ENCODE peak calls at places on chromosomes 13 and 19, in nine cellular contexts. One of them, this sample, is unnamed.

GRCh38 chr19:1016647-1017114 is 4.2 kb downstream of the TMEM259 start:
- DNase-seq in GM10248: no peak
- DNase-seq in COR-L47: no peak
- DNase-seq in stimulated activated CD4-positive, alpha-beta T cell treated with anti-CD3 and anti-CD28 coated beads, Interleukin-12 subunit alpha, Interleukin-12 subunit beta, amount 100 ng/mL, for 4 hours: no peak
- DNase-seq in activated naive CD8-positive, alpha-beta T cell treated with anti-CD3 and anti-CD28 coated beads for 36 hours: no peak
- DNase-seq in glomerular endothelial cell: no peak
- DNase-seq in breast epithelium: no peak
- DNase-seq in ureter: no peak
- DNase-seq in HTR-8/SVneo: no peak
- DNase-seq in this sample: no peak

GRCh38 chr13:74556002-74556551 is 421.9 kb upstream of the KLF12 start:
- DNase-seq in breast epithelium: no peak
- DNase-seq in glomerular endothelial cell: no peak
- DNase-seq in GM10248: no peak
- DNase-seq in HTR-8/SVneo: no peak
- DNase-seq in activated naive CD8-positive, alpha-beta T cell treated with anti-CD3 and anti-CD28 coated beads for 36 hours: no peak
- DNase-seq in ureter: no peak
- DNase-seq in stimulated activated CD4-positive, alpha-beta T cell treated with anti-CD3 and anti-CD28 coated beads, Interleukin-12 subunit alpha, Interleukin-12 subunit beta, amount 100 ng/mL, for 4 hours: no peak
- DNase-seq in COR-L47: no peak
- DNase-seq in this sample: no peak

GRCh38 chr13:25860862-25861261 is 191.0 kb downstream of the SHISA2 start:
- DNase-seq in glomerular endothelial cell: no peak
- DNase-seq in HTR-8/SVneo: peak
- DNase-seq in COR-L47: no peak
- DNase-seq in GM10248: no peak
- DNase-seq in stimulated activated CD4-positive, alpha-beta T cell treated with anti-CD3 and anti-CD28 coated beads, Interleukin-12 subunit alpha, Interleukin-12 subunit beta, amount 100 ng/mL, for 4 hours: no peak
- DNase-seq in ureter: no peak
- DNase-seq in activated naive CD8-positive, alpha-beta T cell treated with anti-CD3 and anti-CD28 coated beads for 36 hours: no peak
- DNase-seq in breast epithelium: no peak
- DNase-seq in this sample: no peak

GRCh38 chr19:35460608-35461007 is 12.6 kb downstream of the FFAR2 start:
- DNase-seq in COR-L47: no peak
- DNase-seq in stimulated activated CD4-positive, alpha-beta T cell treated with anti-CD3 and anti-CD28 coated beads, Interleukin-12 subunit alpha, Interleukin-12 subunit beta, amount 100 ng/mL, for 4 hours: no peak
- DNase-seq in HTR-8/SVneo: no peak
- DNase-seq in GM10248: no peak
- DNase-seq in ureter: no peak
- DNase-seq in glomerular endothelial cell: no peak
- DNase-seq in activated naive CD8-positive, alpha-beta T cell treated with anti-CD3 and anti-CD28 coated beads for 36 hours: no peak
- DNase-seq in breast epithelium: no peak
- DNase-seq in this sample: no peak

GRCh38 chr13:49063526-49063925 is 87.8 kb downstream of the FNDC3A start:
- DNase-seq in breast epithelium: no peak
- DNase-seq in activated naive CD8-positive, alpha-beta T cell treated with anti-CD3 and anti-CD28 coated beads for 36 hours: no peak
- DNase-seq in COR-L47: no peak
- DNase-seq in stimulated activated CD4-positive, alpha-beta T cell treated with anti-CD3 and anti-CD28 coated beads, Interleukin-12 subunit alpha, Interleukin-12 subunit beta, amount 100 ng/mL, for 4 hours: no peak
- DNase-seq in glomerular endothelial cell: no peak
- DNase-seq in ureter: no peak
- DNase-seq in HTR-8/SVneo: no peak
- DNase-seq in GM10248: no peak
- DNase-seq in this sample: no peak

GRCh38 chr19:16615788-16616187 is 12.2 kb downstream of the MED26 start:
- DNase-seq in glomerular endothelial cell: no peak
- DNase-seq in breast epithelium: no peak
- DNase-seq in stimulated activated CD4-positive, alpha-beta T cell treated with anti-CD3 and anti-CD28 coated beads, Interleukin-12 subunit alpha, Interleukin-12 subunit beta, amount 100 ng/mL, for 4 hours: no peak
- DNase-seq in ureter: no peak
- DNase-seq in GM10248: no peak
- DNase-seq in COR-L47: no peak
- DNase-seq in activated naive CD8-positive, alpha-beta T cell treated with anti-CD3 and anti-CD28 coated beads for 36 hours: no peak
- DNase-seq in HTR-8/SVneo: no peak
- DNase-seq in this sample: no peak

GRCh38 chr19:9818734-9819589 is at the start of gene FBXL12:
- DNase-seq in HTR-8/SVneo: peak
- DNase-seq in breast epithelium: peak
- DNase-seq in GM10248: peak
- DNase-seq in glomerular endothelial cell: peak
- DNase-seq in ureter: peak
- DNase-seq in COR-L47: peak
- DNase-seq in activated naive CD8-positive, alpha-beta T cell treated with anti-CD3 and anti-CD28 coated beads for 36 hours: peak
- DNase-seq in stimulated activated CD4-positive, alpha-beta T cell treated with anti-CD3 and anti-CD28 coated beads, Interleukin-12 subunit alpha, Interleukin-12 subunit beta, amount 100 ng/mL, for 4 hours: peak
- DNase-seq in this sample: peak

GRCh38 chr13:36518707-36519106 is 86.4 kb downstream of the CCNA1 start:
- DNase-seq in breast epithelium: no peak
- DNase-seq in glomerular endothelial cell: no peak
- DNase-seq in GM10248: no peak
- DNase-seq in COR-L47: no peak
- DNase-seq in HTR-8/SVneo: no peak
- DNase-seq in stimulated activated CD4-positive, alpha-beta T cell treated with anti-CD3 and anti-CD28 coated beads, Interleukin-12 subunit alpha, Interleukin-12 subunit beta, amount 100 ng/mL, for 4 hours: no peak
- DNase-seq in activated naive CD8-positive, alpha-beta T cell treated with anti-CD3 and anti-CD28 coated beads for 36 hours: no peak
- DNase-seq in ureter: no peak
- DNase-seq in this sample: no peak

GRCh38 chr13:66152596-66152995 is 1077.5 kb downstream of the PCDH9 start:
- DNase-seq in GM10248: no peak
- DNase-seq in COR-L47: no peak
- DNase-seq in breast epithelium: no peak
- DNase-seq in glomerular endothelial cell: no peak
- DNase-seq in activated naive CD8-positive, alpha-beta T cell treated with anti-CD3 and anti-CD28 coated beads for 36 hours: no peak
- DNase-seq in HTR-8/SVneo: no peak
- DNase-seq in ureter: no peak
- DNase-seq in stimulated activated CD4-positive, alpha-beta T cell treated with anti-CD3 and anti-CD28 coated beads, Interleukin-12 subunit alpha, Interleukin-12 subunit beta, amount 100 ng/mL, for 4 hours: no peak
- DNase-seq in this sample: no peak

GRCh38 chr13:82330499-82330898 is 1551.8 kb downstream of the SLITRK1 start:
- DNase-seq in glomerular endothelial cell: peak
- DNase-seq in stimulated activated CD4-positive, alpha-beta T cell treated with anti-CD3 and anti-CD28 coated beads, Interleukin-12 subunit alpha, Interleukin-12 subunit beta, amount 100 ng/mL, for 4 hours: no peak
- DNase-seq in COR-L47: no peak
- DNase-seq in activated naive CD8-positive, alpha-beta T cell treated with anti-CD3 and anti-CD28 coated beads for 36 hours: no peak
- DNase-seq in breast epithelium: no peak
- DNase-seq in GM10248: peak
- DNase-seq in ureter: no peak
- DNase-seq in HTR-8/SVneo: no peak
- DNase-seq in this sample: no peak

GRCh38 chr19:2221918-2222317 is 14.2 kb downstream of the PLEKHJ1 start:
- DNase-seq in COR-L47: no peak
- DNase-seq in breast epithelium: no peak
- DNase-seq in ureter: no peak
- DNase-seq in HTR-8/SVneo: no peak
- DNase-seq in GM10248: no peak
- DNase-seq in stimulated activated CD4-positive, alpha-beta T cell treated with anti-CD3 and anti-CD28 coated beads, Interleukin-12 subunit alpha, Interleukin-12 subunit beta, amount 100 ng/mL, for 4 hours: no peak
- DNase-seq in glomerular endothelial cell: no peak
- DNase-seq in activated naive CD8-positive, alpha-beta T cell treated with anti-CD3 and anti-CD28 coated beads for 36 hours: no peak
- DNase-seq in this sample: no peak

GRCh38 chr19:5618591-5618990 is 4.0 kb downstream of the SAFB2 start:
- DNase-seq in HTR-8/SVneo: no peak
- DNase-seq in stimulated activated CD4-positive, alpha-beta T cell treated with anti-CD3 and anti-CD28 coated beads, Interleukin-12 subunit alpha, Interleukin-12 subunit beta, amount 100 ng/mL, for 4 hours: no peak
- DNase-seq in COR-L47: no peak
- DNase-seq in breast epithelium: no peak
- DNase-seq in glomerular endothelial cell: no peak
- DNase-seq in ureter: no peak
- DNase-seq in activated naive CD8-positive, alpha-beta T cell treated with anti-CD3 and anti-CD28 coated beads for 36 hours: no peak
- DNase-seq in GM10248: no peak
- DNase-seq in this sample: no peak